ENCODE peak calls at places on chromosomes 11 and 22, in seven cellular contexts. Q is brain microvascular endothelial cell, A is cardiac fibroblast, S is B cell, L is fibroblast of lung, H is thyroid gland, M is Caco-2. T is an unnamed sample.

GRCh38 chr22:50307891-50308596 is 598 bp upstream of the PLXNB2 start:
- DNase-seq in H (no peak), L (no peak), M (no peak), S (no peak), Q (no peak), A (no peak), T (no peak)

GRCh38 chr11:130141561-130142341 is 17.8 kb upstream of the ST14 start:
- DNase-seq in S (no peak), H (no peak), L (no peak), M (no peak), Q (no peak), A (no peak), T (no peak)

GRCh38 chr11:118212131-118212725 is 12.6 kb downstream of the JAML start:
- DNase-seq in S (no peak), L (no peak), Q (no peak), H (no peak), A (no peak), M (peak; percentile 97), T (no peak)

GRCh38 chr11:124725719-124726105 is 14.0 kb upstream of the NRGN start:
- DNase-seq in S (no peak), H (no peak), M (no peak), Q (peak; percentile 35), L (peak; percentile 34), A (peak; percentile 85), T (no peak)

GRCh38 chr11:2537896-2538855 is 93.4 kb downstream of the KCNQ1 start:
- DNase-seq in Q (no peak), L (no peak), A (no peak), M (no peak), H (no peak), S (no peak), T (no peak)

GRCh38 chr11:102494216-102494615 is 36.3 kb downstream of the MMP7 start:
- DNase-seq in Q (peak; percentile 28), H (no peak), S (no peak), M (peak; percentile 60), L (no peak), A (peak; percentile 88), T (peak; percentile 46)

GRCh38 chr11:68146010-68146540 is 24.9 kb upstream of the CHKA start:
- DNase-seq in M (no peak), S (no peak), A (no peak), L (peak; percentile 19), H (peak; percentile 100), Q (no peak), T (no peak)

GRCh38 chr11:32430586-32431357 is 4.6 kb downstream of the WT1 start:
- DNase-seq in Q (no peak), M (no peak), L (no peak), A (peak; percentile 33), H (no peak), S (peak; percentile 38), T (no peak)

GRCh38 chr11:2234963-2235362 is 35.4 kb downstream of the ASCL2 start:
- DNase-seq in Q (no peak), A (no peak), L (no peak), M (no peak), S (no peak), H (no peak), T (no peak)

GRCh38 chr11:132541794-132542193 is 990.5 kb downstream of the OPCML start:
- DNase-seq in L (no peak), M (no peak), S (no peak), H (no peak), A (no peak), Q (no peak), T (no peak)

GRCh38 chr22:42376721-42377177 is 55.5 kb downstream of the NFAM1 start:
- DNase-seq in M (peak; percentile 32), H (peak; percentile 94), S (no peak), A (peak; percentile 7), L (peak; percentile 89), Q (no peak), T (no peak)

GRCh38 chr22:21971858-21972275 is 10.7 kb downstream of the TOP3B start:
- DNase-seq in L (no peak), A (no peak), M (no peak), Q (no peak), H (no peak), S (no peak), T (no peak)

GRCh38 chr11:100857236-100858005 is 170.3 kb downstream of the ARHGAP42 start:
- DNase-seq in M (peak; percentile 63), L (peak; percentile 53), Q (no peak), H (no peak), A (no peak), S (no peak), T (no peak)

GRCh38 chr11:82900277-82901164 is at the start of gene PRCP:
- DNase-seq in A (peak; percentile 92), H (peak; percentile 98), Q (peak; percentile 91), L (peak; percentile 87), M (peak; percentile 99), S (peak; percentile 79), T (peak; percentile 57)

GRCh38 chr11:65591939-65592814 is 3.4 kb downstream of the KCNK7 start:
- DNase-seq in H (peak; percentile 54), L (peak; percentile 53), Q (no peak), M (peak; percentile 68), A (no peak), S (no peak), T (no peak)
- TF ChIP-seq CTCF in H (no peak), L (no peak), Q (peak; percentile 22), M (no peak), A (no peak), S (no peak), T (no peak)

DNA sequence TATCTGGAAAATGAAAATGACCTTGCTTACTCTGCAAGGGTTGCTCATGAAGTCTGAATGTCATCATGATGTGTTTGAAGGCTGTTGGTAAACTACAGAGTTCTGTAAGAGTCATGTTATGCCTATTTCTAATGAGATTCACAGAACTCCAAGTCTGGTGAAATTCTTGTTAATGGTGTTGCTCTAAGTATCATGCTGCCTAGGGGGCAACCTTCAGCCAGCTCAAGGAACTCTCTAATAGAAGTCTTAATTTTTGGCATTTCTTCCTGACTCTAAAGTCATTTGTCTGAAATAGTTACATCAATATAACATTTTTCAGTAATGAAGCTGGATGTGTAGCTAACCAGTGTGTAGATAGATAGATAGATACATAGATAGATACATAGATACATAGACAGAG is 302.8 kb downstream of the FAT3 start:
- DNase-seq in H (no peak), M (no peak), Q (no peak), S (no peak), L (peak; percentile 37), A (no peak), T (no peak)
- TF ChIP-seq CTCF in H (no peak), M (no peak), Q (peak; percentile 45), S (no peak), L (no peak), A (no peak), T (no peak)

DNA sequence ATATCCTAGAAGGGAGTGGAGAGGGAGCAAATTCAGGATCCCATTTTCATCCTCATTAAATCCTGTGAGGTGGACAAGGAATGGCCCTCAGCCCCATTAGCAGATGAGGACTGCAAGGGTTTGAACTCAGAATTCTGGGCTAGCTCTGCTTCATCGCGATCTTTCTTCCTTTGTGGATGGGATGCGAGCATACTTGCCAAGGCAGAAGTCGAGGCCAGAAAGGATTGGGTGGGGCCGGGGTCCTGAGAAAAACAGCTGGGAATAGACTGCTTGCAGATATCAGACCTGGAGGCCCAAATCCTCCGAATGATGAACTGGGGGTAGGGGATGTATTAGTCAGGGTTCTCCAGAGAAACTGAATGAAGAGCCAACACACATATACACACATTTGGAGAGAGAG is 179.0 kb downstream of the CHST1 start:
- DNase-seq in Q (no peak), H (no peak), S (no peak), L (no peak), M (no peak), A (no peak), T (no peak)
- TF ChIP-seq CTCF in Q (no peak), H (no peak), S (no peak), L (no peak), M (no peak), A (no peak), T (no peak)

DNA sequence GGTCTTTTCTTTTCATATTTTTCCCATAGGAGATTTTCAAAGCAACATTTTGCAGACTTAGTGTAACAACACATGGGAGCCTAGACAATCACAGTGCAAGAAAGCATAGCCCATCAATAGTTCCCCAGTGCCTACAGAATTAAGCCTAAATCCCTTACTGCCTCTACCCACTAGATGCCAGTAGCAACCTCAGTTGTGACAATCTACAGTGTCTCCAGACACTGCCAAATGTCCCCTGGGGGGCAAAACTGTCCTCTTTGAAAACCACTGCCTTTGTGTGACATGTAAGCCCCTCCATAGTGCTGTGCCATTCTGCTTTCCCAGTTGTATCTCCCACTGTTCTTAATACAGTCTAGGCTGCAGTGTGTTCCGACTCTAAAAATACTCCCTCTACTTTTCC is 1329.0 kb downstream of the LRRC4C start:
- DNase-seq in L (no peak), M (peak; percentile 6), S (no peak), A (no peak), Q (no peak), H (no peak), T (no peak)
- TF ChIP-seq CTCF in L (no peak), M (peak; percentile 26), S (no peak), A (no peak), Q (no peak), H (no peak), T (no peak)

DNA sequence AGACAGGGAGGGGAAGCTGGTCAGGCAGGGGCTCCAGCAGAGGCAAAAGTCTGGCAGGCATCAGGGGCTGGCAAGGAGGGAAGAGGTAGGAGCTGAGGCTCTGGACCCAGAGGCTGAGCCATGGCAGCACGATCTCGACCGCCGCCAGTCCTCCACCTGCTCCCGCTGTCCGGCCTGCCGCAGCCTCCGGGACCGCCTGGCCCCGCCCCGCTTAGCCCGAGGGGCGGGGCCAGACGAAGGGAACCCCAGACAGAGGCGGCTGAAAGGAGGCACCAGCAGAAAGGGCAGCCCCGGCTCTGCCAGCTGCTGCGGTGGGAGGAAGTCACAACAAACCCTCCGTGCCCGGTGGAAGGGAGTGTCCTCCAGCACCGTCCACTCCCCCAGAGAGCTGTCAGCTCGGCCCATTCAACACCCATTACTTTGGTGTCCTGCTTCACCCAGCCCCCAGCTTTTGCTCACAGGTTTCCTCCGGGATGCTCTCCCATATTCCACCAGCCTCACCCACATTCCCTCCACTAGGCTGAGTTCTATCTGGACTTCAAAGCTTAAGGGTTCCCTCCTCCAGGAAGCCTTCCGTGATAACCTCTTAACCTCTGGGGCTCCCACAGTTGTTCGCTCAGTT is at the start of gene MFNG:
- DNase-seq in A (no peak), H (peak; percentile 50), S (peak; percentile 94), Q (no peak), M (peak; percentile 56), L (peak; percentile 17), T (no peak)
- TF ChIP-seq CTCF in A (no peak), H (no peak), S (no peak), Q (peak; percentile 4), M (no peak), L (no peak), T (peak; percentile 18)

GRCh38 chr11:7270233-7270760 is 18.6 kb downstream of the SYT9 start:
- DNase-seq in S (no peak), H (no peak), A (no peak), L (no peak), M (no peak), Q (no peak), T (no peak)
- TF ChIP-seq CTCF in S (no peak), H (no peak), A (no peak), L (no peak), M (no peak), Q (no peak), T (no peak)

GRCh38 chr22:43889366-43890253 is 2.2 kb downstream of the PNPLA5 start:
- DNase-seq in L (peak; percentile 40), S (no peak), H (no peak), M (no peak), Q (no peak), A (peak; percentile 25), T (no peak)
- TF ChIP-seq CTCF in L (peak; percentile 17), S (no peak), H (no peak), M (no peak), Q (peak; percentile 50), A (no peak), T (peak; percentile 56)